ENCODE peak calls at places on chromosomes 7 and 10, in four cellular contexts. C is hepatocyte; P is CD8-positive, alpha-beta memory T cell; J is vagina. Z is an unnamed sample.

GRCh38 chr10:96500050-96500449 is 13.7 kb downstream of the TLL2 start:
- DNase-seq in C (no peak), P (no peak), J (no peak), Z (no peak)

GRCh38 chr7:85628187-85628586 is 441.3 kb upstream of the SEMA3D start:
- DNase-seq in C (no peak), P (no peak), J (no peak), Z (no peak)

GRCh38 chr10:132645630-132646442 is 108.2 kb downstream of the INPP5A start:
- DNase-seq in C (no peak), P (no peak), J (no peak), Z (no peak)

GRCh38 chr10:100735345-100736143 is 9.8 kb upstream of the PAX2 start:
- DNase-seq in C (no peak), P (no peak), J (no peak), Z (no peak)

GRCh38 chr10:17175551-17175950 is 25.9 kb downstream of the TRDMT1 start:
- DNase-seq in C (no peak), P (no peak), J (no peak), Z (no peak)

GRCh38 chr7:28065308-28065707 is 115.3 kb downstream of the JAZF1 start:
- DNase-seq in C (no peak), P (no peak), J (no peak), Z (no peak)

GRCh38 chr10:77463967-77464745 is 173.5 kb downstream of the KCNMA1 start:
- DNase-seq in C (no peak), P (no peak), J (no peak), Z (no peak)

GRCh38 chr7:44131173-44132009 is 8.0 kb upstream of the POLD2 start:
- DNase-seq in C (peak; percentile 66), P (no peak), J (no peak), Z (no peak)

GRCh38 chr7:577971-578370 is 58.3 kb upstream of the PDGFA start:
- DNase-seq in C (no peak), P (no peak), J (no peak), Z (no peak)

GRCh38 chr10:107653832-107654287 is 489.4 kb upstream of the SORCS1 start:
- DNase-seq in C (peak; percentile 41), P (no peak), J (no peak), Z (peak; percentile 9)

GRCh38 chr7:4670791-4671190 is 11.3 kb upstream of the FOXK1 start:
- DNase-seq in C (no peak), P (no peak), J (no peak), Z (no peak)

GRCh38 chr10:99964791-99965190 is 45.0 kb downstream of the DNMBP start:
- DNase-seq in C (no peak), P (no peak), J (no peak), Z (no peak)

GRCh38 chr7:71430246-71430645 is 298.3 kb downstream of the GALNT17 start:
- DNase-seq in C (no peak), P (no peak), J (no peak), Z (no peak)

GRCh38 chr7:20991544-20991943 is 204.9 kb upstream of the SP8 start:
- DNase-seq in C (no peak), P (no peak), J (no peak), Z (no peak)

GRCh38 chr10:96672491-96673175 is 47.7 kb downstream of the PIK3AP1 start:
- DNase-seq in C (no peak), P (no peak), J (no peak), Z (no peak)

GRCh38 chr10:42476101-42476500 is 162.3 kb downstream of the ZNF33B start:
- DNase-seq in C (no peak), P (no peak), J (no peak), Z (no peak)

GRCh38 chr10:79943871-79944270 is 5.0 kb downstream of the SFTPD start:
- DNase-seq in C (no peak), P (no peak), J (no peak), Z (no peak)

GRCh38 chr10:100705139-100705538 is 40.2 kb upstream of the PAX2 start:
- DNase-seq in C (no peak), P (no peak), J (no peak), Z (no peak)

GRCh38 chr7:139708541-139708940 is 69.3 kb downstream of the HIPK2 start:
- DNase-seq in C (no peak), P (no peak), J (no peak), Z (no peak)

GRCh38 chr10:69646688-69647060 is 16.6 kb downstream of the FAM241B start:
- DNase-seq in C (no peak), P (no peak), J (no peak), Z (no peak)

GRCh38 chr7:143934526-143935340 is at the start of gene OR2F2:
- DNase-seq in C (no peak), P (no peak), J (no peak), Z (no peak)
- H3K27ac ChIP-seq in C (peak within 1 kb of the TSS; percentile 30), P (no peak within 1 kb of the TSS), J (no peak within 1 kb of the TSS), Z (no peak within 1 kb of the TSS)

GRCh38 chr7:26191233-26191973 is 9.1 kb downstream of the HNRNPA2B1 start:
- DNase-seq in C (no peak), P (no peak), J (no peak), Z (no peak)

GRCh38 chr7:26190417-26190869 is 10.1 kb downstream of the HNRNPA2B1 start:
- DNase-seq in C (no peak), P (no peak), J (no peak), Z (no peak)

GRCh38 chr7:26188291-26188999 is 12.1 kb downstream of the HNRNPA2B1 start:
- DNase-seq in C (no peak), P (no peak), J (no peak), Z (no peak)

GRCh38 chr7:26189000-26189539 is 11.5 kb downstream of the HNRNPA2B1 start:
- DNase-seq in C (no peak), P (no peak), J (no peak), Z (no peak)

GRCh38 chr7:26189697-26190096 is 10.8 kb downstream of the HNRNPA2B1 start:
- DNase-seq in C (no peak), P (no peak), J (no peak), Z (no peak)
- H3K4me1 ChIP-seq in C (peaks cover 9% of the 10 kb centered on the region), P (peaks cover 57% of the 10 kb centered on the region), J (peaks cover 29% of the 10 kb centered on the region), Z (peaks cover 45% of the 10 kb centered on the region)

DNA sequence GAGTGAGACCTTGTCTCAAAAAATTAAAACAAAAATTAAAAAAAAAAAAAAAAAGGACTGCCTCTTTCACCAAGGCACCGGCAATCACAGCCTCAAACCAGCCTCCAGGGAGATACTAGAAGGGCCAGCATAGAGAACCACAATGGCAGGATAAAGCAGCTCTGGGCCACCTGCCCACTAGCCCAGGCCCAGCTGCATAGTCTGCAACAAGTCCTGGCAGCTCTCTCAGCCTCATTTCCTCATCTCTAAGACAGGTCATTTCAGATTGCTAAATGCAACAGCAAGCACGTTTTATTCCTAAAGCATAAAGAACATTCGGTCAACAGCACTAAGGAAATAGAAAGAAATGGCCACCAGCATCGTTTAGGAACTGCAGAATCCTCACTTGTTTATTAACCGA is 28.8 kb downstream of the XPNPEP1 start:
- DNase-seq in C (no peak), P (no peak), J (no peak), Z (peak; percentile 73)
- H3K4me3 ChIP-seq in C (no peak overlapping the region), P (no peak overlapping the region), J (peak overlapping the region; percentile 0), Z (no peak overlapping the region)

DNA sequence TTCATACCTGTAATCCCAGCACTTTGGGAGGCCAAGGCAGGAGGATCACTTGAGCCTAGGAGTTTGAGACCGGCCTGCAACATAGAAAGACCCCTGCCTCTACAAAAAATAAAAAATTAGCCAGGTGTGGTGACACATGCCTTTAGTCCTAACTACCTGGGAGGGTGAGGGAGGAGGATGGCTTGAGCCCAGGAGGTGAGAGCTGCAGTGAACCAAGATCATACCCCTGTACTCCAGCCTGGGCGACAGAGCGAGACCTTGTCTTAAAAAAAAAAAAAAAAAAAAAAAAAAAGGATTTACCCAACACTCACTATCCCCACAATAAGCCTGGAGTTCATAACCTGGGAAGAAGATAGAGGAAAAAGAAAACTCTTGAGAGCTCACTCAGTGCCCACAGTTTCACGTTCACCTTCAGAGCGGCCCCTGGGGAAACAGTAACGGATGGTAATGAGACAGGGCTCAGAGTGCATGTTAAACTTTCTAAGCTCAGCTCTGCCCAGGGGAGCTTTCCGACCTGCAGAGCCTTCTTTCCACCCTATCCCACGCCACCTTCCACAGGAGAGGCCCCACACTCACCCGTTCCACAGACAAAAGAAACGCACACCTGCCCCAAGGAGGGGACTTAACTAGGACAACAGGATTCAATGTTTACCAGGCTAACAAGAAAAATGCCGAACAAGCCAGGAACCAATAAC is 259.8 kb upstream of the KLF14 start:
- DNase-seq in C (no peak), P (no peak), J (peak; percentile 85), Z (no peak)
- H3K27ac ChIP-seq in C (no peak overlapping the region), P (no peak overlapping the region), J (peak overlapping the region; percentile 78), Z (peak overlapping the region; percentile 58)